ENCODE peak calls at places on chromosomes 5 and 9, in seven cellular contexts. One of them, this sample, is unnamed. For H3K4me1, the result is how much of the 10 kb centered on the place peaks cover.

GRCh38 chr9:4489919-4490704 is at the start of gene SLC1A1:
- DNase-seq in cardiac muscle cell: peak
- DNase-seq in CD8-positive, alpha-beta memory T cell: peak
- DNase-seq in fibroblast of lung: peak
- DNase-seq in lung: peak
- DNase-seq in sigmoid colon: peak
- DNase-seq in ovary: peak
- DNase-seq in this sample: peak

GRCh38 chr9:35198191-35198590 is 36.4 kb downstream of the UNC13B start:
- DNase-seq in CD8-positive, alpha-beta memory T cell: no peak
- DNase-seq in ovary: no peak
- DNase-seq in lung: no peak
- DNase-seq in fibroblast of lung: no peak
- DNase-seq in sigmoid colon: no peak
- DNase-seq in cardiac muscle cell: no peak
- DNase-seq in this sample: no peak

GRCh38 chr9:89481161-89481915 is 16.6 kb downstream of the SEMA4D start:
- DNase-seq in lung: no peak
- DNase-seq in CD8-positive, alpha-beta memory T cell: peak
- DNase-seq in sigmoid colon: peak
- DNase-seq in fibroblast of lung: no peak
- DNase-seq in cardiac muscle cell: no peak
- DNase-seq in ovary: no peak
- DNase-seq in this sample: peak

GRCh38 chr5:39665328-39665727 is 240.5 kb upstream of the DAB2 start:
- DNase-seq in ovary: no peak
- DNase-seq in cardiac muscle cell: no peak
- DNase-seq in fibroblast of lung: no peak
- DNase-seq in sigmoid colon: no peak
- DNase-seq in lung: no peak
- DNase-seq in CD8-positive, alpha-beta memory T cell: no peak
- DNase-seq in this sample: no peak

GRCh38 chr9:37746448-37747270 is 6.9 kb upstream of the TRMT10B start:
- DNase-seq in cardiac muscle cell: no peak
- DNase-seq in lung: no peak
- DNase-seq in sigmoid colon: no peak
- DNase-seq in ovary: no peak
- DNase-seq in fibroblast of lung: peak
- DNase-seq in CD8-positive, alpha-beta memory T cell: no peak
- DNase-seq in this sample: no peak

GRCh38 chr9:105661011-105661410 is 1.2 kb upstream of the TAL2 start:
- DNase-seq in cardiac muscle cell: no peak
- DNase-seq in ovary: no peak
- DNase-seq in sigmoid colon: no peak
- DNase-seq in CD8-positive, alpha-beta memory T cell: no peak
- DNase-seq in lung: no peak
- DNase-seq in fibroblast of lung: no peak
- DNase-seq in this sample: no peak

GRCh38 chr9:136726631-136727191 is 14.3 kb downstream of the DIPK1B start:
- DNase-seq in lung: no peak
- DNase-seq in CD8-positive, alpha-beta memory T cell: no peak
- DNase-seq in cardiac muscle cell: no peak
- DNase-seq in sigmoid colon: no peak
- DNase-seq in ovary: no peak
- DNase-seq in fibroblast of lung: peak
- DNase-seq in this sample: peak

GRCh38 chr5:11724947-11725346 is 179.3 kb downstream of the CTNND2 start:
- DNase-seq in ovary: no peak
- DNase-seq in lung: no peak
- DNase-seq in sigmoid colon: no peak
- DNase-seq in fibroblast of lung: no peak
- DNase-seq in cardiac muscle cell: no peak
- DNase-seq in CD8-positive, alpha-beta memory T cell: no peak
- DNase-seq in this sample: no peak

GRCh38 chr9:136901516-136902258 is 15.4 kb downstream of the TRAF2 start:
- DNase-seq in lung: peak
- DNase-seq in sigmoid colon: no peak
- DNase-seq in CD8-positive, alpha-beta memory T cell: peak
- DNase-seq in cardiac muscle cell: no peak
- DNase-seq in ovary: no peak
- DNase-seq in fibroblast of lung: no peak
- DNase-seq in this sample: peak

GRCh38 chr5:151023047-151023615 is 2.7 kb downstream of the GPX3 start:
- DNase-seq in cardiac muscle cell: peak
- DNase-seq in sigmoid colon: no peak
- DNase-seq in fibroblast of lung: peak
- DNase-seq in ovary: peak
- DNase-seq in CD8-positive, alpha-beta memory T cell: no peak
- DNase-seq in lung: peak
- DNase-seq in this sample: no peak

GRCh38 chr5:132467292-132467984 is 23.1 kb downstream of the IRF1 start:
- DNase-seq in sigmoid colon: peak
- DNase-seq in CD8-positive, alpha-beta memory T cell: no peak
- DNase-seq in fibroblast of lung: no peak
- DNase-seq in lung: no peak
- DNase-seq in ovary: no peak
- DNase-seq in cardiac muscle cell: no peak
- DNase-seq in this sample: no peak

GRCh38 chr5:10140195-10140973 is 109.3 kb downstream of the ATPSCKMT start:
- DNase-seq in sigmoid colon: no peak
- DNase-seq in cardiac muscle cell: peak
- DNase-seq in CD8-positive, alpha-beta memory T cell: no peak
- DNase-seq in ovary: no peak
- DNase-seq in fibroblast of lung: peak
- DNase-seq in lung: no peak
- DNase-seq in this sample: no peak

GRCh38 chr5:10355071-10355889 is 1.8 kb downstream of the MARCHF6 start:
- DNase-seq in sigmoid colon: no peak
- DNase-seq in ovary: no peak
- DNase-seq in lung: no peak
- DNase-seq in fibroblast of lung: peak
- DNase-seq in CD8-positive, alpha-beta memory T cell: no peak
- DNase-seq in cardiac muscle cell: peak
- DNase-seq in this sample: no peak

GRCh38 chr9:80797841-80798688 is 891.3 kb downstream of the TLE1 start:
- DNase-seq in lung: no peak
- DNase-seq in CD8-positive, alpha-beta memory T cell: no peak
- DNase-seq in fibroblast of lung: peak
- DNase-seq in cardiac muscle cell: peak
- DNase-seq in sigmoid colon: peak
- DNase-seq in ovary: peak
- DNase-seq in this sample: no peak

GRCh38 chr5:122846051-122846567 is 696 bp downstream of the SNX24 start:
- DNase-seq in sigmoid colon: no peak
- DNase-seq in lung: peak
- DNase-seq in ovary: no peak
- DNase-seq in CD8-positive, alpha-beta memory T cell: no peak
- DNase-seq in cardiac muscle cell: peak
- DNase-seq in fibroblast of lung: peak
- DNase-seq in this sample: no peak

GRCh38 chr9:128304971-128305288 is 17.3 kb downstream of the TRUB2 start:
- DNase-seq in CD8-positive, alpha-beta memory T cell: no peak
- DNase-seq in lung: no peak
- DNase-seq in fibroblast of lung: no peak
- DNase-seq in sigmoid colon: no peak
- DNase-seq in ovary: no peak
- DNase-seq in cardiac muscle cell: no peak
- DNase-seq in this sample: no peak

GRCh38 chr5:32504923-32505596 is 60.5 kb upstream of the ZFR start:
- DNase-seq in CD8-positive, alpha-beta memory T cell: no peak
- DNase-seq in cardiac muscle cell: peak
- DNase-seq in sigmoid colon: peak
- DNase-seq in fibroblast of lung: peak
- DNase-seq in lung: no peak
- DNase-seq in ovary: peak
- DNase-seq in this sample: no peak

GRCh38 chr9:112377087-112377486 is 2.8 kb upstream of the HSDL2 start:
- DNase-seq in lung: no peak
- DNase-seq in ovary: no peak
- DNase-seq in sigmoid colon: no peak
- DNase-seq in cardiac muscle cell: no peak
- DNase-seq in CD8-positive, alpha-beta memory T cell: no peak
- DNase-seq in fibroblast of lung: no peak
- DNase-seq in this sample: peak

GRCh38 chr5:147177125-147177840 is 57.5 kb upstream of the STK32A start:
- DNase-seq in CD8-positive, alpha-beta memory T cell: no peak
- DNase-seq in sigmoid colon: no peak
- DNase-seq in ovary: no peak
- DNase-seq in cardiac muscle cell: peak
- DNase-seq in fibroblast of lung: no peak
- DNase-seq in lung: no peak
- DNase-seq in this sample: no peak

GRCh38 chr9:7454490-7455110 is 345.0 kb downstream of the DMAC1 start:
- DNase-seq in lung: no peak
- DNase-seq in sigmoid colon: no peak
- DNase-seq in cardiac muscle cell: no peak
- DNase-seq in fibroblast of lung: no peak
- DNase-seq in ovary: no peak
- DNase-seq in CD8-positive, alpha-beta memory T cell: no peak
- DNase-seq in this sample: no peak

GRCh38 chr5:54363669-54364068 is 53.3 kb upstream of the ARL15 start:
- DNase-seq in lung: no peak
- DNase-seq in sigmoid colon: no peak
- DNase-seq in CD8-positive, alpha-beta memory T cell: no peak
- DNase-seq in fibroblast of lung: no peak
- DNase-seq in ovary: no peak
- DNase-seq in cardiac muscle cell: no peak
- DNase-seq in this sample: no peak

GRCh38 chr9:25742241-25742640 is 64.0 kb upstream of the TUSC1 start:
- DNase-seq in sigmoid colon: no peak
- DNase-seq in lung: no peak
- DNase-seq in CD8-positive, alpha-beta memory T cell: no peak
- DNase-seq in fibroblast of lung: no peak
- DNase-seq in ovary: no peak
- DNase-seq in cardiac muscle cell: no peak
- DNase-seq in this sample: no peak

GRCh38 chr9:98037362-98037761 is 19.2 kb upstream of the NANS start:
- DNase-seq in fibroblast of lung: no peak
- DNase-seq in ovary: no peak
- DNase-seq in lung: no peak
- DNase-seq in CD8-positive, alpha-beta memory T cell: no peak
- DNase-seq in cardiac muscle cell: peak
- DNase-seq in sigmoid colon: no peak
- DNase-seq in this sample: no peak

GRCh38 chr9:129136446-129137049 is 25.3 kb downstream of the PTPA start:
- DNase-seq in fibroblast of lung: no peak
- DNase-seq in cardiac muscle cell: no peak
- DNase-seq in lung: no peak
- DNase-seq in sigmoid colon: no peak
- DNase-seq in ovary: no peak
- DNase-seq in CD8-positive, alpha-beta memory T cell: no peak
- DNase-seq in this sample: no peak

GRCh38 chr9:8188720-8189407 is 389.3 kb upstream of the DMAC1 start:
- DNase-seq in cardiac muscle cell: no peak
- DNase-seq in lung: no peak
- DNase-seq in fibroblast of lung: peak
- DNase-seq in ovary: no peak
- DNase-seq in sigmoid colon: no peak
- DNase-seq in CD8-positive, alpha-beta memory T cell: no peak
- DNase-seq in this sample: no peak

GRCh38 chr5:106290841-106291240 is 1379.9 kb downstream of the EFNA5 start:
- DNase-seq in fibroblast of lung: peak
- DNase-seq in sigmoid colon: no peak
- DNase-seq in cardiac muscle cell: no peak
- DNase-seq in lung: no peak
- DNase-seq in CD8-positive, alpha-beta memory T cell: no peak
- DNase-seq in ovary: no peak
- DNase-seq in this sample: no peak

GRCh38 chr5:36459191-36460135 is 146.9 kb upstream of the SLC1A3 start:
- DNase-seq in sigmoid colon: no peak
- DNase-seq in lung: no peak
- DNase-seq in CD8-positive, alpha-beta memory T cell: no peak
- DNase-seq in fibroblast of lung: no peak
- DNase-seq in cardiac muscle cell: no peak
- DNase-seq in ovary: no peak
- DNase-seq in this sample: no peak

GRCh38 chr9:123923377-123923776 is 6.5 kb downstream of the DENND1A start:
- DNase-seq in fibroblast of lung: no peak
- DNase-seq in lung: no peak
- DNase-seq in ovary: no peak
- DNase-seq in sigmoid colon: no peak
- DNase-seq in cardiac muscle cell: no peak
- DNase-seq in CD8-positive, alpha-beta memory T cell: no peak
- DNase-seq in this sample: no peak
- H3K4me1 ChIP-seq in fibroblast of lung: under half
- H3K4me1 ChIP-seq in lung: under half
- H3K4me1 ChIP-seq in ovary: under half
- H3K4me1 ChIP-seq in sigmoid colon: under half
- H3K4me1 ChIP-seq in cardiac muscle cell: under half
- H3K4me1 ChIP-seq in CD8-positive, alpha-beta memory T cell: under half
- H3K4me1 ChIP-seq in this sample: under half

DNA sequence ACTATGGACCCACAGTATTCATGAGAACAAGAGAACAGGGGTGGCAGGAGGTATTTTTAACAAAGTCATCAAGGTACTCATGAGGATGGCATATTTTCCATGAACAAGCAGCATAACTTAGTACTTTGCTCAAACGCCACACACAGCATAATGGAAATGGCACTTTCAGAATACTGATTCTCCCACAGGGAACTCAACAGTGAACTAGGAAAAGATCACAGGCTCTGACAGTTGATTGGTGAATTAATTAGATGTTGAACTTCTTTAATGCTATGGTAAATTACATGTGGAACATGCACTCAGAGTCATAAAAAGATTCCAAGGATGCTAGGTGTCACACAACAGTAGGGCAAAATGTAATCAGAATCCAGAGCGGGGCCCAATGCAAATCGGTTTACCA is 1088.6 kb upstream of the C9orf72 start:
- DNase-seq in ovary: no peak
- DNase-seq in lung: no peak
- DNase-seq in cardiac muscle cell: no peak
- DNase-seq in CD8-positive, alpha-beta memory T cell: no peak
- DNase-seq in sigmoid colon: no peak
- DNase-seq in fibroblast of lung: no peak
- DNase-seq in this sample: no peak
- H3K27ac ChIP-seq in ovary: no peak
- H3K27ac ChIP-seq in lung: no peak
- H3K27ac ChIP-seq in cardiac muscle cell: no peak
- H3K27ac ChIP-seq in CD8-positive, alpha-beta memory T cell: no peak
- H3K27ac ChIP-seq in sigmoid colon: no peak
- H3K27ac ChIP-seq in fibroblast of lung: no peak
- H3K27ac ChIP-seq in this sample: no peak

GRCh38 chr5:148229840-148230239 is 8.5 kb upstream of the MARCOL start:
- DNase-seq in CD8-positive, alpha-beta memory T cell: no peak
- DNase-seq in cardiac muscle cell: no peak
- DNase-seq in lung: no peak
- DNase-seq in fibroblast of lung: no peak
- DNase-seq in ovary: no peak
- DNase-seq in sigmoid colon: no peak
- DNase-seq in this sample: no peak
- H3K4me3 ChIP-seq in CD8-positive, alpha-beta memory T cell: no peak
- H3K4me3 ChIP-seq in cardiac muscle cell: no peak
- H3K4me3 ChIP-seq in lung: no peak
- H3K4me3 ChIP-seq in fibroblast of lung: no peak
- H3K4me3 ChIP-seq in ovary: no peak
- H3K4me3 ChIP-seq in sigmoid colon: no peak
- H3K4me3 ChIP-seq in this sample: no peak

DNA sequence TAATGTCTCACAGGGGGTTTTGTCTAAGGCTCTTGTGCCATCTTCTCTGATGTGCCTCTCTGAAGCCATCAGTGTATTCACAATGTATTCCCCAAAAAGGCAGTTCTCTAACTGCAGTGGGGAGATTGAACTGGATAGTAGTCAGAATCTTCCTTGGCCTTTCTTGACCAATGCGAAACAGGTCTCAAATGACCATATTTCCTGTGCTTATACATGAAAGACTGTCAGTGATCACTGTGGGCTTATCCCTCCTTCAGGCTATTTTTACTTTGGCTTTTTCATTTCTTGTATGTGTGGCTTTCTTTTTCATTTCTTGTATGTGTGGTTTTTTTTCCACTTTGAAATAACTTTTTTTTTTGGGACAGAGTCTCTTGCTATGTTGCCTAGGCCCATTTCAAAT is 19.7 kb downstream of the HMGXB3 start:
- DNase-seq in sigmoid colon: no peak
- DNase-seq in lung: no peak
- DNase-seq in fibroblast of lung: no peak
- DNase-seq in ovary: no peak
- DNase-seq in CD8-positive, alpha-beta memory T cell: no peak
- DNase-seq in cardiac muscle cell: no peak
- DNase-seq in this sample: no peak
- H3K4me1 ChIP-seq in sigmoid colon: under half
- H3K4me1 ChIP-seq in lung: under half
- H3K4me1 ChIP-seq in fibroblast of lung: under half
- H3K4me1 ChIP-seq in ovary: under half
- H3K4me1 ChIP-seq in CD8-positive, alpha-beta memory T cell: under half
- H3K4me1 ChIP-seq in cardiac muscle cell: under half
- H3K4me1 ChIP-seq in this sample: under half

This sample was measured in CD4-positive, CD25-positive, alpha-beta regulatory T cell.